ENCODE peak calls at places on chromosomes 13 and 19, in six cellular contexts. One of them, this sample, is unnamed.

GRCh38 chr19:32407004-32407992 is 1.7 kb downstream of the DPY19L3 start:
- DNase-seq in cardiac muscle cell: no peak
- DNase-seq in A549: no peak
- DNase-seq in breast epithelium: no peak
- DNase-seq in fibroblast of mammary gland: peak
- DNase-seq in fibroblast of lung: peak
- DNase-seq in this sample: peak

GRCh38 chr19:51986309-51987291 is at the start of gene ZNF350:
- DNase-seq in cardiac muscle cell: peak
- DNase-seq in A549: peak
- DNase-seq in breast epithelium: peak
- DNase-seq in fibroblast of mammary gland: peak
- DNase-seq in fibroblast of lung: peak
- DNase-seq in this sample: peak

GRCh38 chr13:35512271-35512920 is 35.9 kb upstream of the MAB21L1 start:
- DNase-seq in cardiac muscle cell: no peak
- DNase-seq in A549: no peak
- DNase-seq in breast epithelium: no peak
- DNase-seq in fibroblast of mammary gland: peak
- DNase-seq in fibroblast of lung: peak
- DNase-seq in this sample: peak

GRCh38 chr19:20926796-20927195 is 3.7 kb downstream of the ZNF85 start:
- DNase-seq in cardiac muscle cell: no peak
- DNase-seq in A549: no peak
- DNase-seq in breast epithelium: no peak
- DNase-seq in fibroblast of mammary gland: peak
- DNase-seq in fibroblast of lung: no peak
- DNase-seq in this sample: no peak

GRCh38 chr13:60617863-60618733 is 221.1 kb downstream of the TDRD3 start:
- DNase-seq in cardiac muscle cell: peak
- DNase-seq in A549: no peak
- DNase-seq in breast epithelium: no peak
- DNase-seq in fibroblast of mammary gland: peak
- DNase-seq in fibroblast of lung: peak
- DNase-seq in this sample: peak

GRCh38 chr19:38839816-38840582 is 8.4 kb upstream of the ECH1 start:
- DNase-seq in cardiac muscle cell: no peak
- DNase-seq in A549: no peak
- DNase-seq in breast epithelium: no peak
- DNase-seq in fibroblast of mammary gland: no peak
- DNase-seq in fibroblast of lung: no peak
- DNase-seq in this sample: no peak

GRCh38 chr13:27770809-27771208 is 21.5 kb upstream of the GSX1 start:
- DNase-seq in cardiac muscle cell: no peak
- DNase-seq in A549: peak
- DNase-seq in breast epithelium: no peak
- DNase-seq in fibroblast of mammary gland: peak
- DNase-seq in fibroblast of lung: peak
- DNase-seq in this sample: no peak

GRCh38 chr19:45798995-45799517 is 6.4 kb upstream of the DMWD start:
- DNase-seq in cardiac muscle cell: peak
- DNase-seq in A549: peak
- DNase-seq in breast epithelium: no peak
- DNase-seq in fibroblast of mammary gland: peak
- DNase-seq in fibroblast of lung: peak
- DNase-seq in this sample: peak

GRCh38 chr19:53657330-53657729 is 25.5 kb downstream of the DPRX start:
- DNase-seq in cardiac muscle cell: no peak
- DNase-seq in A549: no peak
- DNase-seq in breast epithelium: no peak
- DNase-seq in fibroblast of mammary gland: no peak
- DNase-seq in fibroblast of lung: no peak
- DNase-seq in this sample: no peak

GRCh38 chr13:48542581-48543341 is 9.9 kb upstream of the RCBTB2 start:
- DNase-seq in cardiac muscle cell: peak
- DNase-seq in A549: no peak
- DNase-seq in breast epithelium: peak
- DNase-seq in fibroblast of mammary gland: peak
- DNase-seq in fibroblast of lung: peak
- DNase-seq in this sample: no peak

DNA sequence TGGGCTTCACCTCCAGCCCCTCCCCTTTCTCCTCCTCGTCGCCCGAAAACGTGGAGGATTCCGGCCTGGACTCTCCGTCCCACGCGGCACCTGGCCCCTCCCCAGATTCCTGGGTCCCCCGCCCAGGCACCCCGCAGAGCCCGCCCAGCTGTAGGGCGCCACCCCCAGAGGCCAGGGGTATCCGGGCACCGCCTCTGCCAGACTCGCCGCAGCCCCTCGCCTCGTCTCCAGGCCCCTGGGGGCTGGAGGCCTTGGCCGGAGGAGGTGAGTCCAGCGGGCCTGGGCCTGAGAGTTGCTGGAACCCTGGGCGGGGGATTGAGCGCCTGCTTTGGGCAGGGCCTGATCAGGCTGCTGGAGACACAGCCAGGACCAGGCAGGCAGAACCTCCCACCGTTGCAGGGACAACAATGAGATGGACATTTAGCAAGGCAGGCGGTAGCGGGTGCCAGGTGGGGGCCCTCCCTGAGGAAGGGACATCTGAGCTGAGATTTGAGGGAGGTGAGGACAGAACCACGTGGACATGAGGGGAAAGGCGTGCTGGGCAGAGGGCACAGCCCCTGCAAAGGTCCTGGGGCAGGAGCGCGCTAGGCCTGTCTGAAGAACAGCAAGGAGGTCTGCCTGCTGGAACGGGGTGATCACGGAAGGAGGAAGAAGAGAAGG is 16.2 kb upstream of the B3GNT3 start:
- DNase-seq in cardiac muscle cell: peak
- DNase-seq in A549: no peak
- DNase-seq in breast epithelium: no peak
- DNase-seq in fibroblast of mammary gland: no peak
- DNase-seq in fibroblast of lung: no peak
- DNase-seq in this sample: no peak
- H3K4me3 ChIP-seq in cardiac muscle cell: peak
- H3K4me3 ChIP-seq in A549: peak
- H3K4me3 ChIP-seq in breast epithelium: peak
- H3K4me3 ChIP-seq in fibroblast of mammary gland: no peak
- H3K4me3 ChIP-seq in fibroblast of lung: no peak
- H3K4me3 ChIP-seq in this sample: no peak

GRCh38 chr13:101155920-101156319 is 260.4 kb downstream of the NALCN start:
- DNase-seq in cardiac muscle cell: no peak
- DNase-seq in A549: peak
- DNase-seq in breast epithelium: no peak
- DNase-seq in fibroblast of mammary gland: peak
- DNase-seq in fibroblast of lung: no peak
- DNase-seq in this sample: no peak
- TF ChIP-seq CTCF in cardiac muscle cell: peak
- TF ChIP-seq CTCF in A549: peak
- TF ChIP-seq CTCF in breast epithelium: no peak
- TF ChIP-seq CTCF in fibroblast of mammary gland: peak
- TF ChIP-seq CTCF in fibroblast of lung: peak
- TF ChIP-seq CTCF in this sample: peak

DNA sequence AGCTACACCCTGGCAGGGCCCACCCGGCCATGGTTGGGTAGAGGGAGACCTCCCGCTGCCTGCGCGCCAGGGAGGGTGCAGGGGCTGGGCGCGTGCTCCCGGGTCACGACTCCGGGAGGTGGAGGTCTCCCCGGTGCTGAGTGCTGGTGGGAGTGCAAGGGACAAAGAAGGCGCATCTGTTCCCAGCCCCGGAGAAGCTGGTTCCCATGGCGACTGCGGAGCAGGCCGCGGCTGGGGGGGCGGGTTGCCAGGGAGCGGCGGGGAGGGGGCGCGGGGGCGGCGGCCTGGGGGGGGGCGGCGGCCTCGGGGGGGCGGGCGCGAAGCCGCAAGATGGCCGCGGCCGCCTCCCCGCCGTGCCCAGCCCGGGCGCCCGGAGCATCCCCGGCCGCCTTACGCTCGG is 1.2 kb downstream of the CBARP start:
- DNase-seq in cardiac muscle cell: no peak
- DNase-seq in A549: no peak
- DNase-seq in breast epithelium: no peak
- DNase-seq in fibroblast of mammary gland: no peak
- DNase-seq in fibroblast of lung: no peak
- DNase-seq in this sample: no peak
- H3K4me3 ChIP-seq in cardiac muscle cell: peak
- H3K4me3 ChIP-seq in A549: peak
- H3K4me3 ChIP-seq in breast epithelium: peak
- H3K4me3 ChIP-seq in fibroblast of mammary gland: peak
- H3K4me3 ChIP-seq in fibroblast of lung: peak
- H3K4me3 ChIP-seq in this sample: peak

DNA sequence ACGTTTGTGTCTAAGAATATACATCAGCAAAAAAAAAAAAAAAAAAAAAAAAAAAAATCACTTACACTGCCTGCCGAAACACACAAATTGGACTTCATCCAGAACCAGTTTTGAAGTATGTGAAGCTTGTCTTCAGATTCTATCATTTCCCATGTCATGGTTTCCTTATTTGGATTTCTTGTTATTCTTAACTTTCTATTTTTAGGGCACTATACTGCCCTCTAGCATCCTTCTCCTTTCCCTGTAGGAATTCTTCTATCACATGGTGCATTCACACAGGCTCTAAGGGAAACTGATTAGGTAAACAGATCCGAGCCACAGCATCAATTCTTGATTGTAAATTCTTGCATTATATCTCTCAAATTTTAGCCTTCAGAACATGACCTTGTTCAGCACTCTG is 1507.5 kb downstream of the OLFM4 start:
- DNase-seq in cardiac muscle cell: peak
- DNase-seq in A549: no peak
- DNase-seq in breast epithelium: no peak
- DNase-seq in fibroblast of mammary gland: no peak
- DNase-seq in fibroblast of lung: no peak
- DNase-seq in this sample: no peak
- TF ChIP-seq CTCF in cardiac muscle cell: no peak
- TF ChIP-seq CTCF in A549: no peak
- TF ChIP-seq CTCF in breast epithelium: no peak
- TF ChIP-seq CTCF in fibroblast of mammary gland: no peak
- TF ChIP-seq CTCF in fibroblast of lung: no peak
- TF ChIP-seq CTCF in this sample: no peak

DNA sequence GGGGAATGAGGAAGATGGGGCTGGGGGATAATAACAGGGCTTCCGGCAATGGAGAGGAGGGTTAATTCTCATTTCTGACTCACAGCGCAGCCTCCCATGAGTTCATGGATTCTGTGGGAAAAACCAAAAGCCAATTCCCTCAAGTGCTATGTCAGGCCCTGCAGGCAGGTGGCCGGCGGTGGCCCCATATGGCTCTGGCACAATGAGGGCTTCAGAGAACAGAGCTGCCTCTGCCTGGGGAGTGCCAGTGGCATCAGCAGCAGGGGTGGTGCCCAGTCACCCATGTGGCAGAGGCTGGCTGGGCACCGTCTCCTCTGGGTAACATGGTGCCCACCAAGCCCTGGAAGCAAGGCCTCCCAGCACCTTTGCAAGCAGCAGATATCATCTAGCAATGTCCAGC is 69.1 kb downstream of the ALOX5AP start:
- DNase-seq in cardiac muscle cell: no peak
- DNase-seq in A549: no peak
- DNase-seq in breast epithelium: no peak
- DNase-seq in fibroblast of mammary gland: no peak
- DNase-seq in fibroblast of lung: no peak
- DNase-seq in this sample: no peak
- H3K4me3 ChIP-seq in cardiac muscle cell: no peak
- H3K4me3 ChIP-seq in A549: no peak
- H3K4me3 ChIP-seq in breast epithelium: no peak
- H3K4me3 ChIP-seq in fibroblast of mammary gland: no peak
- H3K4me3 ChIP-seq in fibroblast of lung: no peak
- H3K4me3 ChIP-seq in this sample: no peak

GRCh38 chr13:106378263-106378662 is 157.2 kb downstream of the EFNB2 start:
- DNase-seq in cardiac muscle cell: no peak
- DNase-seq in A549: no peak
- DNase-seq in breast epithelium: no peak
- DNase-seq in fibroblast of mammary gland: no peak
- DNase-seq in fibroblast of lung: no peak
- DNase-seq in this sample: no peak
- TF ChIP-seq CTCF in cardiac muscle cell: no peak
- TF ChIP-seq CTCF in A549: no peak
- TF ChIP-seq CTCF in breast epithelium: no peak
- TF ChIP-seq CTCF in fibroblast of mammary gland: no peak
- TF ChIP-seq CTCF in fibroblast of lung: no peak
- TF ChIP-seq CTCF in this sample: no peak

DNA sequence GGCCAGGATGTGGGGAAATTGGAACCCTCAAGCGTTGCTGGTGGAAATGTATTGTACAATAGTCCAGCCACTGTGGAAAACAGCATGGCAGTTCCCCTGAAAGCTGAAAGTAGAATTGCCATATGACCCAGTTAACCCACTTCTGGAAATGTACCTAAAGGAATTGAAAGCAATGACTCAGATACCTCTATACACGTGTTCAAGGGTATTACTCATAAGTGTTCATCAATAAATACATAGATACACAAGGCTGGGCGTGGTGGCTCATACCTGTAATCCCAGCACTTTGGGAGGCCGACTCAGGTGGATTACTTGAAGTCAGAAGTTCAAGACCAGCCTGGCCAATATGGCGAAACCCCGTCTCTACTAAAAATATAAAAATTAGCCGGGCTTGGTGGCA is 71.9 kb upstream of the IRS2 start:
- DNase-seq in cardiac muscle cell: no peak
- DNase-seq in A549: no peak
- DNase-seq in breast epithelium: no peak
- DNase-seq in fibroblast of mammary gland: no peak
- DNase-seq in fibroblast of lung: no peak
- DNase-seq in this sample: no peak
- H3K4me3 ChIP-seq in cardiac muscle cell: no peak
- H3K4me3 ChIP-seq in A549: no peak
- H3K4me3 ChIP-seq in breast epithelium: no peak
- H3K4me3 ChIP-seq in fibroblast of mammary gland: no peak
- H3K4me3 ChIP-seq in fibroblast of lung: no peak
- H3K4me3 ChIP-seq in this sample: no peak

GRCh38 chr13:42762917-42763316 is 18.5 kb upstream of the FAM216B start:
- DNase-seq in cardiac muscle cell: no peak
- DNase-seq in A549: no peak
- DNase-seq in breast epithelium: no peak
- DNase-seq in fibroblast of mammary gland: peak
- DNase-seq in fibroblast of lung: peak
- DNase-seq in this sample: peak
- TF ChIP-seq CTCF in cardiac muscle cell: no peak
- TF ChIP-seq CTCF in A549: no peak
- TF ChIP-seq CTCF in breast epithelium: no peak
- TF ChIP-seq CTCF in fibroblast of mammary gland: no peak
- TF ChIP-seq CTCF in fibroblast of lung: no peak
- TF ChIP-seq CTCF in this sample: no peak